ENCODE peak calls at places on chromosomes 16 and 17, in eight cellular contexts. F, Q, J, R, X, S, A and T are unnamed samples.

GRCh38 chr16:24848065-24848464 is 2.3 kb downstream of the SLC5A11 start:
- DNase-seq in F (no peak), J (no peak), A (no peak), S (peak; percentile 69), R (no peak), X (peak; percentile 45), Q (no peak), T (no peak)

GRCh38 chr17:56434610-56435009 is 158.9 kb upstream of the NOG start:
- DNase-seq in A (no peak), R (no peak), F (no peak), S (no peak), X (no peak), J (no peak), Q (no peak), T (no peak)

GRCh38 chr16:24851700-24852099 is 5.9 kb downstream of the SLC5A11 start:
- DNase-seq in R (no peak), S (peak; percentile 71), F (no peak), J (no peak), X (no peak), Q (no peak), A (no peak), T (no peak)

GRCh38 chr17:51322390-51323029 is 62.2 kb downstream of the UTP18 start:
- DNase-seq in J (no peak), X (no peak), F (no peak), A (no peak), R (no peak), S (no peak), Q (no peak), T (no peak)

GRCh38 chr17:73643012-73643845 is 1.0 kb downstream of the SDK2 start:
- DNase-seq in R (no peak), J (no peak), Q (no peak), S (no peak), F (no peak), X (no peak), A (no peak), T (no peak)

GRCh38 chr17:39462644-39463375 is 1.5 kb downstream of the CDK12 start:
- DNase-seq in R (no peak), J (peak; percentile 25), Q (no peak), S (peak; percentile 2), X (no peak), A (peak; percentile 46), F (no peak), T (no peak)

GRCh38 chr17:59601130-59601529 is 18.6 kb upstream of the CLTC start:
- DNase-seq in R (no peak), S (no peak), X (no peak), Q (no peak), F (no peak), J (no peak), A (no peak), T (no peak)

GRCh38 chr16:17448640-17449638 is 21.8 kb downstream of the XYLT1 start:
- DNase-seq in S (no peak), J (peak; percentile 53), R (peak; percentile 36), A (no peak), X (no peak), Q (no peak), F (no peak), T (no peak)

GRCh38 chr16:83393196-83393981 is 414.4 kb upstream of the HSBP1 start:
- DNase-seq in F (no peak), A (no peak), X (no peak), Q (no peak), S (peak; percentile 56), J (no peak), R (no peak), T (no peak)

GRCh38 chr17:65389956-65390355 is 171.5 kb downstream of the AXIN2 start:
- DNase-seq in Q (no peak), F (no peak), X (no peak), J (no peak), A (no peak), S (peak; percentile 90), R (peak; percentile 32), T (no peak)

GRCh38 chr17:55167024-55167721 is 97.6 kb upstream of the HLF start:
- DNase-seq in S (peak; percentile 32), R (no peak), J (no peak), X (no peak), A (no peak), Q (no peak), F (no peak), T (no peak)

GRCh38 chr16:64077242-64077641 is 1044.6 kb downstream of the CDH11 start:
- DNase-seq in S (no peak), F (no peak), J (no peak), A (no peak), X (no peak), Q (no peak), R (no peak), T (no peak)

GRCh38 chr16:53056528-53056881 is 1.7 kb downstream of the CHD9 start:
- DNase-seq in A (peak; percentile 89), Q (no peak), S (peak; percentile 82), R (no peak), J (no peak), F (no peak), X (no peak), T (no peak)

GRCh38 chr17:80811181-80812105 is 180.2 kb upstream of the CHMP6 start:
- DNase-seq in R (no peak), F (no peak), X (no peak), S (no peak), J (no peak), Q (no peak), A (peak; percentile 41), T (no peak)

GRCh38 chr17:58079300-58080033 is 3.8 kb upstream of the DYNLL2 start:
- DNase-seq in X (no peak), S (no peak), R (peak; percentile 14), Q (no peak), J (no peak), A (no peak), F (peak; percentile 80), T (no peak)

GRCh38 chr16:10081201-10081940 is 100.9 kb downstream of the GRIN2A start:
- DNase-seq in S (peak; percentile 89), J (no peak), F (no peak), X (no peak), Q (no peak), R (no peak), A (no peak), T (no peak)

GRCh38 chr17:32931686-32932085 is 3.7 kb downstream of the TMEM98 start:
- DNase-seq in J (no peak), A (no peak), F (no peak), S (peak; percentile 41), R (no peak), Q (no peak), X (no peak), T (peak; percentile 58)

GRCh38 chr16:51490866-51491265 is 339.8 kb upstream of the SALL1 start:
- DNase-seq in R (no peak), J (no peak), X (no peak), F (no peak), Q (no peak), A (no peak), S (no peak), T (no peak)

GRCh38 chr16:48244080-48244862 is at the start of gene LONP2:
- DNase-seq in F (peak; percentile 97), R (peak; percentile 92), J (peak; percentile 89), X (peak; percentile 90), Q (peak; percentile 57), A (peak; percentile 96), S (peak; percentile 84), T (peak; percentile 48)

GRCh38 chr16:9159839-9160550 is 68.6 kb downstream of the HAPSTR1 start:
- DNase-seq in R (peak; percentile 55), F (no peak), Q (no peak), J (peak; percentile 51), A (peak; percentile 64), X (peak; percentile 86), S (peak; percentile 20), T (no peak)

GRCh38 chr16:64589836-64590235 is 532.0 kb downstream of the CDH11 start:
- DNase-seq in F (no peak), S (peak; percentile 65), X (no peak), R (no peak), J (no peak), Q (no peak), A (no peak), T (no peak)

GRCh38 chr16:66376577-66377326 is 10.3 kb downstream of the CDH5 start:
- DNase-seq in F (no peak), Q (no peak), J (no peak), X (no peak), S (no peak), A (no peak), R (no peak), T (no peak)

GRCh38 chr17:2064980-2065785 is 10.3 kb downstream of the HIC1 start:
- DNase-seq in S (peak; percentile 69), A (no peak), Q (no peak), R (no peak), X (no peak), J (no peak), F (no peak), T (no peak)

GRCh38 chr16:59192551-59193199 is 458.6 kb upstream of the GOT2 start:
- DNase-seq in F (no peak), R (no peak), A (peak; percentile 53), S (peak; percentile 4), Q (no peak), J (no peak), X (peak; percentile 3), T (no peak)
- TF ChIP-seq CTCF in F (no peak), R (peak; percentile 10), A (peak; percentile 64), S (peak; percentile 55), Q (no peak), J (no peak), X (peak; percentile 58), T (peak; percentile 65)

DNA sequence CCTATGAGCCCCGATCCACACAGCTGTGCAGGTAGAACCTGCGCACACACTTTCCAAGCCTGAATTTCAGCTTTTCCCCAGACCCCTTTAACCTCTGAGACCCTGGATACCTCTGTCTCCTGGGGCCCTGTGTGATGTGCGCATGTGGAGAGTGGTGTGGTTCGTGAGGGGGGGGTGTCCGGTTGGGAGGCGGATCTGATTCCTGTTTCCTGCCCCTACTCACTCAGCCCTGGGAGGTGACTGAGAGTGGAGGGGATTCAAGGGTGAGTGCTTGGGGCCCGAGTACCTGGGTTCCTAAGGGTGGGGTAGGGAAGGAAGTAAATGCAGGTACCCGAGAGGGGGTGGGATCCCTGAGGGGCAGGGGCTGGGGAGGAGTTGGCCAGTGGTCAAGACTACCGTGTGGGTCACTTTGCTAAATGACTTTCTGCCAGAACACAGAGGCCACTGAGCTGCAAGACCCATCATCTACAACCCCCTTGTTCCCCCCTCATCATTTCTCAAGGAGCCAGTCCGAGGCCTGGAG is 621 bp downstream of the ARHGEF15 start:
- DNase-seq in J (no peak), S (no peak), A (no peak), Q (no peak), R (no peak), X (no peak), F (no peak), T (no peak)
- H3K4me3 ChIP-seq in J (peak overlapping the region; percentile 10), S (no peak overlapping the region), A (no peak overlapping the region), Q (peak overlapping the region; percentile 3), R (peak overlapping the region; percentile 59), X (no peak overlapping the region), F (peak overlapping the region; percentile 37), T (no peak overlapping the region)

DNA sequence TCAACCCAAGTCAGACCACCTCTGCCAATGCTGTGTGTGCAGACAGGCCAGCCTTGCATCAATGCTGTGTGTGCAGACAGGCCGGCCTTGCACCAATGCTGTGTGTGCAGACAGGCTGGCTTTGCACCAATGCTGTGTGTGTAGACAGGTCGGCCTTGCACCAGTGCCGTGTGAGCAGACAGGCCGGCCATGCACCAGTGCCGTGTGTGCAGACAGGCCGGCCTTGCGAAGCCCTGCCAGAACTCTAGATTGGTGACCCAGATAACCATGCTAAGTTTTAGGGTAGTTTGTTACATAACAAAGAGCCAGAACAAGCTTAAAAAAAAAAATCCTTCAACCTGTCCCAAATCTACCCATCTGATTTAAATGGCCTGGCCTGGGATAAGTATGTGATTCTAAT is 54.3 kb downstream of the ELAC2 start:
- DNase-seq in J (no peak), A (peak; percentile 62), S (no peak), Q (no peak), R (no peak), F (no peak), X (no peak), T (no peak)
- H3K36me3 ChIP-seq in J (no peaks in the 10 kb centered on the region), A (no peaks in the 10 kb centered on the region), S (no peaks in the 10 kb centered on the region), Q (no peaks in the 10 kb centered on the region), R (no peaks in the 10 kb centered on the region), F (peaks cover 13% of the 10 kb centered on the region), X (no peaks in the 10 kb centered on the region), T (no peaks in the 10 kb centered on the region)

GRCh38 chr16:31696968-31697743 is 169.5 kb downstream of the AHSP start:
- DNase-seq in J (no peak), X (no peak), Q (no peak), A (no peak), S (peak; percentile 39), F (peak; percentile 64), R (no peak), T (no peak)
- TF ChIP-seq CTCF in J (no peak), X (peak; percentile 78), Q (peak; percentile 74), A (peak; percentile 74), S (peak; percentile 64), F (peak; percentile 43), R (peak; percentile 19), T (peak; percentile 64)